ENCODE peak calls at places on chromosomes 16 and 17, in five cellular contexts. D, K, A, N and Y are unnamed samples.

GRCh38 chr16:18832021-18832420 is 30.7 kb upstream of the ARL6IP1 start:
- DNase-seq in N (no peak), A (no peak), D (no peak), K (no peak), Y (peak; percentile 59)

GRCh38 chr16:67967956-67968439 is 439 bp downstream of the SLC12A4 start:
- DNase-seq in D (peak; percentile 54), A (no peak), N (peak; percentile 64), K (no peak), Y (peak; percentile 54)

GRCh38 chr17:1727876-1728630 is 3.5 kb downstream of the WDR81 start:
- DNase-seq in A (no peak), N (no peak), K (no peak), D (no peak), Y (no peak)

GRCh38 chr17:38320482-38320881 is 23.3 kb downstream of the GPR179 start:
- DNase-seq in A (peak; percentile 79), N (no peak), D (no peak), K (peak; percentile 77), Y (no peak)

GRCh38 chr17:55062921-55063320 is 94.4 kb downstream of the STXBP4 start:
- DNase-seq in N (no peak), A (no peak), K (no peak), D (no peak), Y (no peak)

GRCh38 chr17:49361129-49361901 is 735 bp downstream of the ZNF652 start:
- DNase-seq in D (peak; percentile 59), A (peak; percentile 51), K (peak; percentile 64), N (peak; percentile 34), Y (peak; percentile 21)

GRCh38 chr17:21573961-21574610 is 118.2 kb upstream of the KCNJ18 start:
- DNase-seq in A (no peak), D (no peak), K (peak; percentile 66), N (peak; percentile 83), Y (no peak)

GRCh38 chr17:77740481-77740880 is 218.0 kb upstream of the TNRC6C start:
- DNase-seq in K (no peak), N (no peak), A (no peak), D (no peak), Y (no peak)

GRCh38 chr17:51000835-51001638 is 119.6 kb downstream of the SPAG9 start:
- DNase-seq in A (no peak), N (no peak), K (no peak), D (peak; percentile 84), Y (peak; percentile 67)

GRCh38 chr17:17254026-17254425 is 17.1 kb upstream of the FLCN start:
- DNase-seq in K (no peak), D (no peak), A (no peak), N (no peak), Y (no peak)

GRCh38 chr17:7176107-7176851 is 2.9 kb downstream of the ASGR1 start:
- DNase-seq in N (no peak), D (no peak), A (no peak), K (no peak), Y (no peak)

GRCh38 chr17:55263565-55264272 is 1.0 kb upstream of the HLF start:
- DNase-seq in K (no peak), A (no peak), D (peak; percentile 44), N (no peak), Y (no peak)

GRCh38 chr17:43750154-43750553 is 8.4 kb downstream of the SOST start:
- DNase-seq in N (no peak), K (no peak), A (no peak), D (no peak), Y (no peak)

GRCh38 chr17:57404073-57404472 is 147.8 kb downstream of the MSI2 start:
- DNase-seq in N (no peak), D (no peak), A (no peak), K (no peak), Y (no peak)

GRCh38 chr17:57986841-57987581 is 1.0 kb downstream of the VEZF1 start:
- DNase-seq in D (peak; percentile 62), K (peak; percentile 52), A (peak; percentile 43), N (peak; percentile 40), Y (peak; percentile 48)

GRCh38 chr16:29745853-29746345 is at the start of gene C16orf54:
- DNase-seq in K (peak; percentile 93), A (peak; percentile 81), D (peak; percentile 50), N (peak; percentile 70), Y (no peak)

GRCh38 chr17:46032909-46033308 is 33.9 kb downstream of the STH start:
- DNase-seq in K (no peak), N (no peak), D (no peak), A (no peak), Y (no peak)

GRCh38 chr17:27921077-27921476 is 27.9 kb upstream of the LYRM9 start:
- DNase-seq in A (no peak), N (no peak), D (no peak), K (no peak), Y (no peak)

GRCh38 chr16:85825326-85825725 is 25.8 kb downstream of the COX4I1 start:
- DNase-seq in N (no peak), D (peak; percentile 45), A (no peak), K (peak; percentile 28), Y (no peak)

GRCh38 chr17:72661093-72661944 is 431.2 kb downstream of the SLC39A11 start:
- DNase-seq in N (no peak), A (no peak), K (no peak), D (no peak), Y (no peak)

GRCh38 chr16:2151188-2152091 is 3.0 kb downstream of the RAB26 start:
- DNase-seq in K (no peak), N (no peak), A (no peak), D (peak; percentile 58), Y (peak; percentile 69)

GRCh38 chr17:8506145-8506544 is 70.5 kb downstream of the NDEL1 start:
- DNase-seq in N (peak; percentile 31), D (no peak), K (no peak), A (no peak), Y (no peak)
- H3K4me3 ChIP-seq in N (no peak overlapping the region), D (no peak overlapping the region), K (no peak overlapping the region), A (no peak overlapping the region), Y (no peak overlapping the region)

GRCh38 chr17:81615401-81615930 is 21.4 kb downstream of the NPLOC4 start:
- DNase-seq in N (no peak), A (no peak), D (no peak), K (peak; percentile 5), Y (no peak)

GRCh38 chr17:81612172-81612571 is 24.7 kb downstream of the NPLOC4 start:
- DNase-seq in N (no peak), A (no peak), D (no peak), K (no peak), Y (no peak)

GRCh38 chr17:81621494-81622230 is 15.2 kb downstream of the NPLOC4 start:
- DNase-seq in N (no peak), D (no peak), A (no peak), K (no peak), Y (no peak)

DNA sequence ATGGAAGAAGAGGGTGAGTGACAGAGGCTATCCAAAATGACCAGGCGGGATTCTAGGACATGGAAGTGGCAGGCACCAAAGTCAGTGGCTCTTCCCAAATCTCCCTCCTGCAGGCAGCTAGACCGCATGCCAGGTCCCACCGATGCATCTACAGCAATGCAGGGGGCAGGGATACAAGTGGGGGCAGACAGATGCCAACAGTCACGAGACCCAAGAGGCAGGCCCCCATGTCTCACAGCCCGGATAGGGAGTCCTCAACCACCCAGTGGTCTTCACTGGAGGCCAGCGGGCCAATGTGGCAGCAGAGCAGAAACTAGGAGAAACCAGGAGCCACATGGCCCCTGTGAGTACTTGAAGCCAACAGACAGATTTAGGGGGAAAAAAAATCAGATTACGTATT is 20.0 kb downstream of the NPLOC4 start:
- DNase-seq in K (peak; percentile 19), A (no peak), N (no peak), D (no peak), Y (no peak)
- H3K36me3 ChIP-seq in K (peaks cover 81% of the 10 kb centered on the region), A (peaks cover 26% of the 10 kb centered on the region), N (peaks cover 60% of the 10 kb centered on the region), D (peaks cover 33% of the 10 kb centered on the region), Y (peaks cover 61% of the 10 kb centered on the region)

GRCh38 chr17:68513932-68514331 is 1.7 kb downstream of the PRKAR1A start:
- DNase-seq in D (no peak), N (no peak), A (no peak), K (no peak), Y (no peak)

GRCh38 chr17:68515238-68515637 is 3.0 kb downstream of the PRKAR1A start:
- DNase-seq in K (no peak), N (no peak), A (no peak), D (no peak), Y (no peak)

GRCh38 chr17:68512967-68513474 is 791 bp downstream of the PRKAR1A start:
- DNase-seq in N (no peak), D (peak; percentile 65), A (no peak), K (no peak), Y (peak; percentile 52)

GRCh38 chr17:68516732-68517131 is 4.5 kb downstream of the PRKAR1A start:
- DNase-seq in D (no peak), A (no peak), N (no peak), K (no peak), Y (no peak)

DNA sequence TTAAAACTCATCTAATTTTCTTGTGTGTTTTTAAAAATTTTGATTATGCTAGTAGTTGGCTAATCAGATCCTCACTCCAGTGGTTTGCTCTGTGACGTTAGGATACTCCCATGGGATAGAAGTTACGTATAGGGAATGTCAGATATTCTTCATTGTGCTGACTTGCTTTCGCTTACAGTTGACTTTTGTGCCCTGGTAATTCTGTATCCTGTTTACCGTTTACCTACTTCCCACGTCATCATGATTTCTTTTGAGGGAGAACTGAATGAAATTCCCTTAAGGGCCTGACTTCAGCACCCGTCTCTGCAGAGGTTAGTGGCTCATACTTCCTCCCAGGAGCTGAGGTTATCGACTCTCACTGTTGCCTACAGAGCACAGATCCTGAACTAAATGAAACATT is 2.6 kb downstream of the PRKAR1A start:
- DNase-seq in N (no peak), D (no peak), K (no peak), A (no peak), Y (no peak)
- H3K4me3 ChIP-seq in N (peak overlapping the region; percentile 76), D (peak overlapping the region; percentile 91), K (peak overlapping the region; percentile 86), A (no peak overlapping the region), Y (peak overlapping the region; percentile 70)

GRCh38 chr16:12758031-12758669 is 45.5 kb downstream of the CPPED1 start:
- DNase-seq in D (no peak), K (no peak), N (no peak), A (no peak), Y (no peak)

GRCh38 chr16:12758670-12759558 is 44.8 kb downstream of the CPPED1 start:
- DNase-seq in N (no peak), A (no peak), D (no peak), K (no peak), Y (no peak)

GRCh38 chr16:12763517-12763916 is 40.2 kb downstream of the CPPED1 start:
- DNase-seq in A (no peak), N (no peak), D (no peak), K (no peak), Y (no peak)

GRCh38 chr16:12757546-12757945 is 46.1 kb downstream of the CPPED1 start:
- DNase-seq in D (no peak), A (no peak), K (no peak), N (no peak), Y (no peak)

DNA sequence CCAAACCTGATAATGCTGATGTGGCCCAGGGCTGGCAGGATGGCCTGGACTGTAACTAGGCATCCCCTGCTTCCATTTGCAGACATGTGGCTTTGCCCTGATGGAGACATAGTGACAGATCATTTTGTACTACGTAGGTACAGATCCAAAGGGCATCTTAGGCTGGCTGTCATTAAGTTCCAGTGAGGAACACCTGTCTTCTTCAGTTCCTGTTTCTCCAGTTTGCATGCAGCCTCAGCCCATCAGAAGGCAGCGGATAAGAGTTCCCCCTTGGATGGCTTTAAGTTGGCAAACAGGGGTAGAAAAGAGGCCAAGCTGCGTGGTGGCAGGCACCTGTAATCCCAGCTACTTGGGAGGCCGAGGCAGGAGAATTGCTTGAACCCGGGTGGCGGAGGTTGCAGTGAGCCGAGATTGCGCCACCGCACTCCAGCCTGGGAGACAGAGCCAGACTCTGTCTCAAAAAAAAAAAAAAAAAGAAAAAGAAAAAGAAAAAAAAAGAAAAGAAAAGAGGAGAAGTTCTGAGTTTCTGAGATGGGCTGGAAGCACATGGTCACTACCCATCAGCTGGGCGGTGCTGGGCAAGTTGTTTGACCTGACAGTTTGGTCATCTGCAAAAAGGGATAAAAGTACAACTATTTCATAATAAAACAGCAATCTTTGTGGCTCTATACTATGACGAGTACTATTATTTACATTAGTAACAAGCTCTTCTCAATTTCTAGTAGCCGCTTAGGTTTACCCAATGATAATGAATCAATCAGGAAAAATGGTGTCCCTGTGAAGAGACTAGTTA is 42.7 kb downstream of the CPPED1 start:
- DNase-seq in N (no peak), A (no peak), K (no peak), D (no peak), Y (no peak)
- H3K36me3 ChIP-seq in N (no peaks in the 10 kb centered on the region), A (no peaks in the 10 kb centered on the region), K (no peaks in the 10 kb centered on the region), D (no peaks in the 10 kb centered on the region), Y (no peaks in the 10 kb centered on the region)